ENCODE peak calls at places on chromosomes 5 and 9, in six cellular contexts. A is A549, D is K562, Y is GM12878, S is NB4, K is endothelial cell of umbilical vein. T is an unnamed sample.
A peak's percentile ranks its signal among the peaks of the same experiment; 100 is the strongest.

GRCh38 chr5:149053027-149053705 is 9.7 kb downstream of the SH3TC2 start:
- DNase-seq in A (no peak), D (no peak), Y (no peak), S (no peak), K (no peak), T (no peak)

GRCh38 chr5:95946451-95946850 is 15.2 kb downstream of the ELL2 start:
- DNase-seq in A (no peak), D (no peak), Y (no peak), S (no peak), K (peak; percentile 56), T (peak; percentile 48)

GRCh38 chr9:114718801-114719221 is 36.8 kb upstream of the TEX48 start:
- DNase-seq in A (no peak), D (peak; percentile 17), Y (no peak), S (no peak), K (no peak), T (no peak)

GRCh38 chr5:67246108-67246507 is 49.5 kb upstream of the CD180 start:
- DNase-seq in A (peak; percentile 5), D (peak; percentile 25), Y (peak; percentile 19), S (peak; percentile 71), K (peak; percentile 77), T (peak; percentile 49)

GRCh38 chr5:14587143-14587542 is 5.6 kb downstream of the OTULINL start:
- DNase-seq in A (no peak), D (no peak), Y (no peak), S (no peak), K (no peak), T (no peak)

GRCh38 chr5:74075496-74075895 is 449.5 kb downstream of the ARHGEF28 start:
- DNase-seq in A (no peak), D (no peak), Y (no peak), S (no peak), K (no peak), T (no peak)

GRCh38 chr9:114112778-114113585 is 13.9 kb upstream of the KIF12 start:
- DNase-seq in A (no peak), D (no peak), Y (no peak), S (no peak), K (no peak), T (no peak)

GRCh38 chr5:151257731-151258715 is 5.0 kb downstream of the GM2A start:
- DNase-seq in A (no peak), D (no peak), Y (peak; percentile 66), S (no peak), K (no peak), T (no peak)

GRCh38 chr9:18699749-18700148 is 225.8 kb downstream of the ADAMTSL1 start:
- DNase-seq in A (no peak), D (no peak), Y (no peak), S (no peak), K (no peak), T (no peak)

GRCh38 chr9:133782157-133783130 is 44.3 kb upstream of the SARDH start:
- DNase-seq in A (peak; percentile 75), D (peak; percentile 77), Y (peak; percentile 13), S (peak; percentile 69), K (peak; percentile 68), T (peak; percentile 34)

GRCh38 chr9:90890146-90890545 is 88.5 kb downstream of the SYK start:
- DNase-seq in A (peak; percentile 28), D (no peak), Y (no peak), S (no peak), K (no peak), T (peak; percentile 10)

GRCh38 chr9:91905958-91906585 is 44.0 kb downstream of the ROR2 start:
- DNase-seq in A (peak; percentile 23), D (peak; percentile 57), Y (no peak), S (peak; percentile 86), K (no peak), T (no peak)

GRCh38 chr5:174723315-174723978 is 935 bp upstream of the MSX2 start:
- DNase-seq in A (no peak), D (no peak), Y (no peak), S (no peak), K (no peak), T (no peak)

GRCh38 chr9:69549310-69550202 is 122.6 kb downstream of the APBA1 start:
- DNase-seq in A (peak; percentile 21), D (peak; percentile 26), Y (no peak), S (peak; percentile 41), K (peak; percentile 67), T (peak; percentile 45)

GRCh38 chr5:105168806-105169205 is 1606.2 kb upstream of the NUDT12 start:
- DNase-seq in A (no peak), D (no peak), Y (no peak), S (no peak), K (no peak), T (no peak)

GRCh38 chr9:3981897-3982296 is 318.0 kb downstream of the GLIS3 start:
- DNase-seq in A (no peak), D (no peak), Y (no peak), S (no peak), K (no peak), T (no peak)

GRCh38 chr9:72431036-72431435 is 66.0 kb upstream of the ZFAND5 start:
- DNase-seq in A (no peak), D (no peak), Y (no peak), S (no peak), K (no peak), T (no peak)

GRCh38 chr5:173736374-173736773 is 119.9 kb upstream of the BOD1 start:
- DNase-seq in A (no peak), D (no peak), Y (no peak), S (no peak), K (no peak), T (peak; percentile 84)

GRCh38 chr5:95817430-95817829 is 5.1 kb downstream of the GLRX start:
- DNase-seq in A (no peak), D (no peak), Y (no peak), S (no peak), K (no peak), T (no peak)

GRCh38 chr5:10552183-10553143 is 11.4 kb upstream of the ANKRD33B start:
- DNase-seq in A (no peak), D (no peak), Y (no peak), S (no peak), K (peak; percentile 44), T (no peak)

DNA sequence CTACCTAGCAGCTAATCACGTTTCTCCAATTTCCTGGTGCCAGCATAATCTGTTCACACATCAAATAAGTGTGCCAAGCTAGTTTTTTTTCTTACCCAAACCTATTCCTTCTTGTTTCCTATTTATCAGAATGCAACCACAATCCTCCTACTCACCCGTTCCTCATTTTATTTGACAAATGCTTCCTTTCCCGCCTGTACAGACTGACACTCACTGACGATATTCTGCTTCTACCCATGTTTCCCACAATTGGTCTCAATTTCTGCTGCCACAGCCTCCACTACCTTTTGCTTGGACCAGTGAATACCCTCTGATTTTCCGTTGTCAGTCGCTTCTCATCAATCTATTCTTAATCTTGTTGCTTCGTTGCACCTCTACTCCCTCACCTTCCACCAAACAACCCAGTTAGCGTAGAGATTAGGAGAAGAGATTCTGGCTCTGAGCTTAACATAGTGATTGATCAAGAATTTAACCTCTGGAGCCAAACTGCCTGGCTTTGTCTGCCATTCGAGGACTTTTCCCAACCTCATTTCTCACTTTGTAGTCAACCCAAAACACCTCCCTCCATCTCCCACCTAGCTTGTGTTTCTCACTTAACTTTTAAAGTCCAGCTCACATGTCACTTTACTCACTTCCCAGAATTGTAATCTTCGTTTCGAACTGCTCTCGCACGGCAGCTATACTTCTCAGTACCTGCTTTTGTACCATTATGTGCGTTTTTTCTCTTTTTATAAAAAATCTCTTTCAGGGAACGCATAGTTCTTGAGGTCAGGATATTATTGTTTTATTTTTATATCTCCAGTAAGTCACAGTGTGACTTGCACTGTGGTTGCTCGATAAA is 686 bp upstream of the TMEM38B start:
- DNase-seq in A (peak; percentile 18), D (no peak), Y (no peak), S (peak; percentile 61), K (no peak), T (no peak)
- TF ChIP-seq MYC in A (no peak), D (no peak), Y (no peak), S (no peak), K (no peak), T (no peak)

GRCh38 chr9:127155314-127155713 is 32.9 kb upstream of the ANGPTL2 start:
- DNase-seq in A (no peak), D (no peak), Y (no peak), S (no peak), K (no peak), T (no peak)

GRCh38 chr9:127153484-127153883 is 31.0 kb upstream of the ANGPTL2 start:
- DNase-seq in A (no peak), D (no peak), Y (no peak), S (no peak), K (no peak), T (no peak)

GRCh38 chr9:127158995-127159801 is 36.8 kb upstream of the ANGPTL2 start:
- DNase-seq in A (peak; percentile 19), D (no peak), Y (no peak), S (peak; percentile 48), K (no peak), T (peak; percentile 76)

GRCh38 chr9:127154003-127154389 is 31.6 kb upstream of the ANGPTL2 start:
- DNase-seq in A (no peak), D (no peak), Y (no peak), S (no peak), K (peak; percentile 7), T (no peak)

GRCh38 chr9:127154390-127155191 is 32.2 kb upstream of the ANGPTL2 start:
- DNase-seq in A (no peak), D (no peak), Y (peak; percentile 70), S (no peak), K (peak; percentile 88), T (no peak)
- TF ChIP-seq MYC in A (no peak), D (no peak), Y (no peak), S (no peak), K (no peak), T (no peak)

GRCh38 chr5:115875447-115875846 is 33.7 kb downstream of the AP3S1 start:
- DNase-seq in A (no peak), D (no peak), Y (no peak), S (no peak), K (no peak), T (no peak)

GRCh38 chr5:115869256-115869655 is 27.5 kb downstream of the AP3S1 start:
- DNase-seq in A (no peak), D (no peak), Y (no peak), S (no peak), K (no peak), T (no peak)

GRCh38 chr5:115872447-115872846 is 30.7 kb downstream of the AP3S1 start:
- DNase-seq in A (no peak), D (no peak), Y (no peak), S (no peak), K (no peak), T (no peak)

DNA sequence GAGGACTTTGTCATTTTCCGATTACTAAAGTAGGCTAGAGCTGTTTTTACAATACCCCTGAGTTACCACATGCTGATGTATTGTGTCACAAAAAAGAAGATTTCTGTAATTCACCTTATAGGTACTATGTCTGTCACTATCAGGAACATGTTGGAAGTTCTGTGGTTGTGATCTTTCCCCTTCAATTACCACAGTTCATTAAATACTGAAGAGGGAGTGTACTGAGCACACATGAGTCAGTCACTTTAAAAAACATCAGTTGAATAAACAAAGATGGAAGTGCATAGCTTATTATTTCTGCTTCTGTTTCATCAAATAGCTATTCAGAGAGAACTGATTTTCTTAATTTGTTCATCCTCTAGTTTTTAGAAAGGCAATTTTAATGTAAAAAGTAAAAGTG is 31.7 kb downstream of the AP3S1 start:
- DNase-seq in A (no peak), D (no peak), Y (no peak), S (no peak), K (peak; percentile 44), T (no peak)
- TF ChIP-seq MYC in A (no peak), D (no peak), Y (no peak), S (no peak), K (no peak), T (no peak)

DNA sequence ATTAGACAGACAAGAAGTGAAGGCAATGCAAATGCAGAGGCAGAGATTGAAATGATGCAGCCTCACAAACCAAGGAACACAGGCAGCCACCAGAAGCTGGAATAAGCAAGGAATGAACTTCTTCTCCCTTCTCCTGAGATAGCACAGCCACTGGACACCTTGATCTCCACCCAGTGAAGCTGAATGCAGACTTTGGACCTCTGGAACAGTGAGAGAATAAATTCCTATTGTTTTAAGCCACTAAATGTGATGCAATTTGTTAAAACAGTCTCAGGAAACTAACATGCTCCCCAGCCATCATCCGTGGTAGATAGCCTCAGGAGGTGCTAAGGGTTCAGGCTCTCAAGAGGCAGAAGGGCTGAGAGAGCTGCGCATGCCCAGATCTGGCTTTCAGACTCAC is 512.2 kb upstream of the ZNF608 start:
- DNase-seq in A (no peak), D (no peak), Y (no peak), S (no peak), K (no peak), T (no peak)
- TF ChIP-seq MYC in A (no peak), D (no peak), Y (no peak), S (no peak), K (no peak), T (no peak)

T was measured in HepG2.